ENCODE peak calls at places on chromosomes 12 and 14, in five cellular contexts. O is neuronal stem cell; E is mammary epithelial cell; U is body of pancreas; H is CD8-positive, alpha-beta memory T cell. I is an unnamed sample. For H3K27me3 and H3K4me1, the result is how much of the 10 kb centered on the place peaks cover.

GRCh38 chr14:44449694-44450093 is 57.4 kb downstream of the FSCB start:
- DNase-seq in E (no peak), U (no peak), H (no peak), O (no peak), I (no peak)

GRCh38 chr14:89616425-89617141 is 199.6 kb upstream of the FOXN3 start:
- DNase-seq in E (no peak), H (peak), U (no peak), O (no peak), I (no peak)

GRCh38 chr12:125110641-125111360 is 45.6 kb downstream of the AACS start:
- DNase-seq in H (no peak), U (no peak), E (no peak), O (no peak), I (no peak)

GRCh38 chr12:40802656-40803055 is 110.4 kb downstream of the CNTN1 start:
- DNase-seq in E (no peak), O (no peak), H (no peak), U (no peak), I (no peak)

GRCh38 chr12:10717410-10717809 is 5.7 kb downstream of the YBX3 start:
- DNase-seq in H (no peak), E (peak), O (no peak), U (no peak), I (no peak)

GRCh38 chr12:49623142-49623899 is at the start of gene PRPF40B:
- DNase-seq in H (peak), O (peak), U (peak), E (peak), I (peak)

GRCh38 chr14:64423987-64424386 is 35.8 kb downstream of the MTHFD1 start:
- DNase-seq in H (no peak), O (no peak), U (no peak), E (no peak), I (no peak)

GRCh38 chr12:120183211-120183631 is 11.3 kb downstream of the GCN1 start:
- DNase-seq in O (no peak), E (no peak), H (no peak), U (no peak), I (peak)

GRCh38 chr12:20105938-20106337 is 262.4 kb upstream of the PDE3A start:
- DNase-seq in U (no peak), H (no peak), O (no peak), E (no peak), I (no peak)

GRCh38 chr14:83463500-83464098 is 1929.9 kb upstream of the SEL1L start:
- DNase-seq in U (peak), E (peak), O (peak), H (no peak), I (peak)

GRCh38 chr12:77033658-77034164 is 31.7 kb downstream of the E2F7 start:
- DNase-seq in O (no peak), H (no peak), U (no peak), E (no peak), I (no peak)

GRCh38 chr12:110582286-110583136 is 607 bp downstream of the PPTC7 start:
- DNase-seq in H (peak), U (peak), O (peak), E (peak), I (peak)

GRCh38 chr14:69327507-69327906 is 67.5 kb downstream of the GALNT16 start:
- DNase-seq in O (no peak), U (no peak), E (no peak), H (no peak), I (no peak)

GRCh38 chr12:1879633-1880032 is 38.8 kb downstream of the CACNA2D4 start:
- DNase-seq in O (no peak), E (no peak), U (no peak), H (no peak), I (no peak)

GRCh38 chr12:3004655-3005565 is 45.7 kb downstream of the TEAD4 start:
- DNase-seq in O (no peak), U (peak), E (no peak), H (no peak), I (peak)

GRCh38 chr14:24325131-24325530 is 9.7 kb downstream of the ADCY4 start:
- DNase-seq in E (no peak), H (no peak), O (no peak), U (no peak), I (no peak)

GRCh38 chr12:58364389-58365086 is 423.2 kb downstream of the ATP23 start:
- DNase-seq in H (no peak), O (no peak), E (peak), U (no peak), I (peak)

GRCh38 chr12:16473610-16474326 is 126.3 kb downstream of the MGST1 start:
- DNase-seq in H (no peak), E (no peak), U (no peak), O (no peak), I (peak)

GRCh38 chr12:49777800-49778748 is 36.7 kb downstream of the TMBIM6 start:
- DNase-seq in E (peak), U (peak), H (peak), O (peak), I (peak)

GRCh38 chr12:71755146-71755892 is 656 bp downstream of the RAB21 start:
- DNase-seq in E (peak), U (peak), H (no peak), O (no peak), I (peak)

GRCh38 chr12:109727039-109727723 is 13.6 kb downstream of the FAM222A start:
- DNase-seq in E (no peak), O (no peak), H (no peak), U (peak), I (no peak)

GRCh38 chr14:68941820-68942219 is 37.3 kb downstream of the ACTN1 start:
- DNase-seq in E (peak), O (no peak), U (peak), H (no peak), I (no peak)

GRCh38 chr12:68623984-68624383 is 13.3 kb downstream of the RAP1B start:
- DNase-seq in U (no peak), H (no peak), E (no peak), O (no peak), I (no peak)

GRCh38 chr14:103185051-103186027 is 62.1 kb downstream of the TNFAIP2 start:
- DNase-seq in O (peak), H (peak), U (no peak), E (peak), I (no peak)

GRCh38 chr12:117151195-117152031 is 38.9 kb downstream of the FBXO21 start:
- DNase-seq in U (peak), O (peak), E (no peak), H (no peak), I (peak)

GRCh38 chr14:49552630-49553029 is 33.5 kb downstream of the RPS29 start:
- DNase-seq in O (no peak), U (no peak), H (no peak), E (no peak), I (no peak)

DNA sequence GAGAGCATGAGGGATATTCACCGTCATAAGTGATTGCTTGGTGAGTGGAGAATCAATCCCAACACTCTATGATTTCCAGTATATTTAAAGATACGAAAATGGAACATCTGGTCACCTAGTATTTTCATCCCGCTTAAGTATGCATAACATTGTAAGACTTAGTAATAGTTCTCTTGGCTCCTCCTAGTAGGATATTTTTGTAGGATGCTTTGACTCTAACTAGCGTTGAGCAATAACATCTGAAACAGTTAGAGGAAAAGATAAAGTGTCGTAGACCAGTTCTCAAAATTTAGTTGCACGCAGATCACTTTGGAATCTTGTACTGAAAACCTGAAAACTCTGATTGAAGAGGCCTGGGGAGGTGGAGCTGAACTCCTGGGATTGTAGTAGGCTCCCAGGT is 7.6 kb downstream of the SAMD4A start:
- DNase-seq in E (no peak), O (no peak), H (no peak), U (no peak), I (no peak)
- H3K4me3 ChIP-seq in E (no peak), O (no peak), H (no peak), U (no peak), I (no peak)

DNA sequence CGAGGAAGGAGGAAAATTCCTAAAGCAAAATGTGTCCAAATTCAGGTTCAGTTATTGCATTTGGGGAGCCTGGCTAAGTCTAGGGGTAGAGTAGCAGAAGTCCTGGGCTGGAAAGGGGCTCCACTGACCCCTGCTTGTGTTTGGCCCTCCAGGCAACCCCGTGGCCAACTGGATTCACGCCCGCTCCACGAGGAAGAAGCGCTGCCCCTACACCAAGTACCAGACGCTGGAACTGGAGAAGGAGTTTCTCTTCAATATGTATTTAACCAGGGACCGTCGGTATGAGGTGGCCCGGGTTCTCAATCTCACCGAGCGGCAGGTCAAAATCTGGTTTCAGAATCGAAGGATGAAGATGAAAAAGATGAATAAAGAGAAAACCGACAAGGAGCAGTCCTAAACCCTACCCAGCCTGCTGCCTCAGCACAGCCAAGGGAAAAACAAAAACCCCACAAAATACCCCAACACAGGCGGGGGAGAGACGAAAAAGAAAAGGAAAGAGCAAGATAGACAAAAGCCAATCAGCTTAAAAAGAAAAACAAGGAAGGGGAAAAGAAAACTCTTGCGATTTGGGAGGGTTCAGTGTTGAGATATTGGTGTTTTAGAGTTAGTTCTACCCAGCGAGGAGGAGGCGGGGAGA is 2.4 kb downstream of the HOXC9 start:
- DNase-seq in O (no peak), U (no peak), E (no peak), H (no peak), I (no peak)
- H3K27me3 ChIP-seq in O (half or more), U (under half), E (under half), H (half or more), I (half or more)

GRCh38 chr14:73792476-73792875 is 59.2 kb upstream of the PTGR2 start:
- DNase-seq in U (no peak), O (no peak), H (no peak), E (no peak), I (no peak)
- H3K4me1 ChIP-seq in U (under half), O (under half), H (under half), E (half or more), I (under half)

GRCh38 chr12:113955109-113955970 is 10.8 kb downstream of the RBM19 start:
- DNase-seq in O (no peak), E (peak), U (peak), H (no peak), I (no peak)

GRCh38 chr12:113959096-113959495 is 7.0 kb downstream of the RBM19 start:
- DNase-seq in O (no peak), H (no peak), U (no peak), E (no peak), I (no peak)

GRCh38 chr12:113957627-113958026 is 8.5 kb downstream of the RBM19 start:
- DNase-seq in U (no peak), H (no peak), O (no peak), E (no peak), I (no peak)

GRCh38 chr12:113960030-113960429 is 6.1 kb downstream of the RBM19 start:
- DNase-seq in O (no peak), H (no peak), U (peak), E (no peak), I (no peak)

DNA sequence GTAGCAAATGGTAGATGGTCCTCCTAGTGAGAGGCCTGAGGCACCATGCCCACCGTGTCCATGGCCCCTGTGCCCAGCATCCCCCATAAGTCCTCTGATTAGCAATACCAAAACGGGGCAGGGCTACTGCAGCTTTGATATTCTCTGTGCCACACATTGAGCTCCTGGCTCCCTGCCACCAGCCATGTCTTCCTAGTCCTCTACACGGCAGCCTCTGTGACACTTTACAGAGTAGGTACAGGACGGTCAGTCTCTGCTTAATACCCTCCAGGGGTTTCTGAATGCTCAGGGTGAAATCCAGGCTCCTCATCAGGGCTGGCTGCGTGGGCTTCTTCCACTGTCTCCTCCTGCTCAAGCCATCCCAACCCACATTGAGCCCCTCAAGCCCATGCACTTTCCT is 8.0 kb downstream of the RBM19 start:
- DNase-seq in U (no peak), O (no peak), H (no peak), E (no peak), I (no peak)
- H3K4me3 ChIP-seq in U (no peak), O (no peak), H (no peak), E (no peak), I (no peak)

GRCh38 chr14:99158646-99159165 is 113.3 kb downstream of the BCL11B start:
- DNase-seq in H (no peak), O (no peak), U (no peak), E (no peak), I (no peak)

GRCh38 chr14:99166506-99166905 is 105.5 kb downstream of the BCL11B start:
- DNase-seq in U (no peak), H (no peak), E (no peak), O (no peak), I (no peak)

GRCh38 chr14:99164712-99165111 is 107.3 kb downstream of the BCL11B start:
- DNase-seq in H (no peak), E (no peak), U (no peak), O (no peak), I (no peak)

GRCh38 chr14:99159341-99160340 is 112.4 kb downstream of the BCL11B start:
- DNase-seq in H (no peak), E (no peak), U (no peak), O (no peak), I (no peak)

DNA sequence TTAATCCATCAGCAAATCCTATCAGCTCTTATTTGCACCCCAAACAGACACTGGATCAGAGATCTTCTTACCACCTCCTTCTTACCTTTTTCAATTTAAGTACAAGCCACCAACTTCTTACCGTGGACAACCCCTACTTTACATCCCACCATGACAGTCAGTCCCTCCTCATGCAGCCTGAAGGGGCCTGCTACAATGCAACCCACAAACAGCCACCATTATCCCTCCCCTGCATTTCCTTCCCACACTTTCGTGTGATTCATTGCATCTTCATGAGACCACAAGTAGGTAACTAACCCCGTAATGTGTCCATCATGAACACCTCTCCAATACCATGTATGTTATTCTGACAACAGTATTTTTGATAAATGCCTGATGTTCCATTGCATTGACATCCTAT is 108.6 kb downstream of the BCL11B start:
- DNase-seq in O (no peak), E (no peak), H (no peak), U (no peak), I (no peak)
- H3K27me3 ChIP-seq in O (under half), E (under half), H (under half), U (under half), I (under half)

GRCh38 chr12:60421741-60422140 is 825.9 kb downstream of the SLC16A7 start:
- DNase-seq in O (no peak), E (no peak), U (no peak), H (no peak), I (no peak)

GRCh38 chr12:60415361-60415760 is 819.5 kb downstream of the SLC16A7 start:
- DNase-seq in E (no peak), U (no peak), O (no peak), H (no peak), I (no peak)

GRCh38 chr12:60419986-60420385 is 824.2 kb downstream of the SLC16A7 start:
- DNase-seq in H (no peak), O (no peak), E (no peak), U (no peak), I (no peak)
- H3K4me1 ChIP-seq in H (under half), O (under half), E (under half), U (under half), I (under half)

DNA sequence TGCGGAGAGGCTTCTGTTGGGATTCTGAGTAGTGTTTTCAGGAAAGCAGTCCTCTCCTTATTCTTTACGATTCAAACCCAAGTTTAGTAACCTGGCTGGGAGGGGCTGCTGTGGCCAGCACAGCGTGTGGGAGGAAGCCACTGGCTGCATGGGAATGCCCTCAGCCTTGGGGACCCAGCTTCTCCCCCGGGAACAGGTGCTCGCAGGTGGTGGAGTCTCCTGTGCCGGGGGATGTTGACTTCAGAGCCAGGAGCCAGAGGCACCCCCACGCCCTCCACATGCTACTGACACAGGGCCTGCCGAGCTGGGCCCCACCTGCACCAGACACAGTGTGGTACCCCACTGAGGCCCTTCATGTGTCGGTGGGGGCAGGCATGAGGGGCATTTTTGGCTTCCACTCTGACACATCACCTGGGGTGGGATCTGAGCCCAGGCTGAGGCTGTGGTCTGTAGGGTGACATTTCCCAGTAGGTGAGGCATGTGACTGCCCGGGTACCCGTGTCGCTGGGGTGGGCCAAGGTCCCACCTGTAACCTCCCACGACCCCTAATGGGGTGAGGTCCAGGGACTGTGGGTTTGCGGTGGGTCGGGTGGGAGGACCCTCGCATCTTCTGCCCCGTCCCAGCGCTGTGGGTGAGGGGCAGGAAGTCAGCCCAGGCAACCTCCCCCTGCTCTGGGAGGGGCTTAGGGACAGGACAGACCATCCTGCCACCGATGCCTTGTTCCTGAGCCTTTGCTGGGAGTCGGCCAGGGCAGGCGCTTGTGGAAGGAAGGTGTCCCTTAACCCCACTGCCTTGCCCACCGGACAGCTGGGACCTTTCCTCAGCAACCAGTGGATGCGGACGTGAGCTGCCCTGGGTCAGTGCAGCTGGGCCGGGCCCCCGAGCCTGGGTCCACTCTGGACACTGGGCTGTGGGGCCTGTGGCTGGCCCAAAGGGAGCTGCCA is 26.5 kb downstream of the MTA1 start:
- DNase-seq in U (no peak), O (no peak), H (no peak), E (no peak), I (no peak)
- H3K4me3 ChIP-seq in U (no peak), O (no peak), H (no peak), E (no peak), I (no peak)

DNA sequence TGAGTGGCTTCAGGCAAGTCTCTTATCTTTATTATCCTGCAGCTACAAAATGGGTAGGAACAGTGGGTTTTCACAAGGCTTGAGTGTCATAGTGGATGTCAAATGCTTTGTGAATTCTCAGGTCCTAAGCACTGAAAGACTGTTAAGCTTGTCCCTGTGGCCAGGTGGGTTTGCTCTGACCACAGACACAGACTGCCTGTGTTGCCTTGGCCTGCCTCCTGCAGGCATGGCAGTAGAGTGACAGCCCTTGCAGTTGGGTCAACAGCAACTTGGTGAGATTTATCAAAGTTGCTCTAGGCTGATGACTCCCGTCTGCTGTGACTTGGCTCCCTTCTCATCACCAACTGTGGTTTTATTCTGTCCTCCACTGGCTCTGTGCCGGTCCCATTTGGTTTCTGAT is 520.0 kb upstream of the CCDC196 start:
- DNase-seq in H (no peak), U (no peak), E (no peak), O (no peak), I (no peak)
- H3K27me3 ChIP-seq in H (under half), U (under half), E (under half), O (under half), I (under half)